ENCODE peak calls at places on chromosomes 7 and 10, in five cellular contexts. One of them, this sample, is unnamed.

GRCh38 chr7:125847706-125848105 is 918.1 kb upstream of the POT1 start:
- DNase-seq in IMR-90: no peak
- DNase-seq in lower lobe of right lung: no peak
- DNase-seq in pancreas: no peak
- DNase-seq in mammary epithelial cell: no peak
- DNase-seq in this sample: no peak

GRCh38 chr10:47266602-47267001 is 33.4 kb upstream of the GDF10 start:
- DNase-seq in IMR-90: no peak
- DNase-seq in lower lobe of right lung: no peak
- DNase-seq in pancreas: no peak
- DNase-seq in mammary epithelial cell: no peak
- DNase-seq in this sample: no peak

GRCh38 chr10:69801094-69801433 is 642 bp upstream of the COL13A1 start:
- DNase-seq in IMR-90: peak; percentile 55
- DNase-seq in lower lobe of right lung: peak; percentile 57
- DNase-seq in pancreas: peak; percentile 58
- DNase-seq in mammary epithelial cell: peak; percentile 61
- DNase-seq in this sample: no peak

GRCh38 chr10:34495938-34496337 is 319.2 kb downstream of the PARD3 start:
- DNase-seq in IMR-90: no peak
- DNase-seq in lower lobe of right lung: no peak
- DNase-seq in pancreas: no peak
- DNase-seq in mammary epithelial cell: no peak
- DNase-seq in this sample: no peak

GRCh38 chr10:13006037-13006436 is 4.5 kb upstream of the CCDC3 start:
- DNase-seq in IMR-90: no peak
- DNase-seq in lower lobe of right lung: no peak
- DNase-seq in pancreas: no peak
- DNase-seq in mammary epithelial cell: no peak
- DNase-seq in this sample: no peak

GRCh38 chr7:101488826-101489572 is 126.3 kb downstream of the COL26A1 start:
- DNase-seq in IMR-90: no peak
- DNase-seq in lower lobe of right lung: no peak
- DNase-seq in pancreas: no peak
- DNase-seq in mammary epithelial cell: no peak
- DNase-seq in this sample: no peak

GRCh38 chr10:84308481-84309304 is 19.7 kb upstream of the CCSER2 start:
- DNase-seq in IMR-90: peak; percentile 92
- DNase-seq in lower lobe of right lung: peak; percentile 55
- DNase-seq in pancreas: no peak
- DNase-seq in mammary epithelial cell: peak; percentile 24
- DNase-seq in this sample: peak; percentile 12

GRCh38 chr7:113891828-113892227 is 27.0 kb downstream of the PPP1R3A start:
- DNase-seq in IMR-90: peak; percentile 56
- DNase-seq in lower lobe of right lung: no peak
- DNase-seq in pancreas: no peak
- DNase-seq in mammary epithelial cell: peak; percentile 41
- DNase-seq in this sample: no peak

GRCh38 chr7:40213856-40214255 is 79.1 kb downstream of the SUGCT start:
- DNase-seq in IMR-90: peak; percentile 14
- DNase-seq in lower lobe of right lung: no peak
- DNase-seq in pancreas: no peak
- DNase-seq in mammary epithelial cell: no peak
- DNase-seq in this sample: no peak

GRCh38 chr7:50869108-50869716 is 86.5 kb upstream of the GRB10 start:
- DNase-seq in IMR-90: peak; percentile 87
- DNase-seq in lower lobe of right lung: no peak
- DNase-seq in pancreas: peak; percentile 24
- DNase-seq in mammary epithelial cell: peak; percentile 82
- DNase-seq in this sample: no peak

GRCh38 chr7:95688931-95689453 is 83.4 kb upstream of the DYNC1I1 start:
- DNase-seq in IMR-90: peak; percentile 1
- DNase-seq in lower lobe of right lung: no peak
- DNase-seq in pancreas: no peak
- DNase-seq in mammary epithelial cell: peak; percentile 31
- DNase-seq in this sample: no peak

GRCh38 chr7:7032221-7032620 is 150.1 kb upstream of the C1GALT1 start:
- DNase-seq in IMR-90: no peak
- DNase-seq in lower lobe of right lung: no peak
- DNase-seq in pancreas: no peak
- DNase-seq in mammary epithelial cell: no peak
- DNase-seq in this sample: no peak

GRCh38 chr7:123283373-123283772 is 83.6 kb upstream of the SLC13A1 start:
- DNase-seq in IMR-90: no peak
- DNase-seq in lower lobe of right lung: no peak
- DNase-seq in pancreas: no peak
- DNase-seq in mammary epithelial cell: no peak
- DNase-seq in this sample: no peak

GRCh38 chr7:43291789-43292188 is 179.3 kb downstream of the HECW1 start:
- DNase-seq in IMR-90: no peak
- DNase-seq in lower lobe of right lung: no peak
- DNase-seq in pancreas: no peak
- DNase-seq in mammary epithelial cell: no peak
- DNase-seq in this sample: no peak

GRCh38 chr7:96004598-96004997 is 232.2 kb downstream of the DYNC1I1 start:
- DNase-seq in IMR-90: no peak
- DNase-seq in lower lobe of right lung: no peak
- DNase-seq in pancreas: no peak
- DNase-seq in mammary epithelial cell: no peak
- DNase-seq in this sample: no peak

GRCh38 chr10:73867126-73867807 is 7.1 kb downstream of the CAMK2G start:
- DNase-seq in IMR-90: no peak
- DNase-seq in lower lobe of right lung: no peak
- DNase-seq in pancreas: no peak
- DNase-seq in mammary epithelial cell: no peak
- DNase-seq in this sample: no peak

GRCh38 chr10:126843299-126843934 is 61.8 kb upstream of the DOCK1 start:
- DNase-seq in IMR-90: no peak
- DNase-seq in lower lobe of right lung: no peak
- DNase-seq in pancreas: no peak
- DNase-seq in mammary epithelial cell: no peak
- DNase-seq in this sample: no peak

GRCh38 chr10:54402576-54402975 is 398.5 kb downstream of the PCDH15 start:
- DNase-seq in IMR-90: peak; percentile 7
- DNase-seq in lower lobe of right lung: no peak
- DNase-seq in pancreas: no peak
- DNase-seq in mammary epithelial cell: peak; percentile 32
- DNase-seq in this sample: no peak

GRCh38 chr7:111561909-111562732 is at the start of gene IMMP2L:
- DNase-seq in IMR-90: peak; percentile 76
- DNase-seq in lower lobe of right lung: peak; percentile 91
- DNase-seq in pancreas: peak; percentile 93
- DNase-seq in mammary epithelial cell: peak; percentile 88
- DNase-seq in this sample: peak; percentile 92

GRCh38 chr7:159130199-159130775 is 14.4 kb downstream of the VIPR2 start:
- DNase-seq in IMR-90: no peak
- DNase-seq in lower lobe of right lung: no peak
- DNase-seq in pancreas: no peak
- DNase-seq in mammary epithelial cell: no peak
- DNase-seq in this sample: no peak

GRCh38 chr7:157502701-157503111 is 165.9 kb downstream of the DNAJB6 start:
- DNase-seq in IMR-90: no peak
- DNase-seq in lower lobe of right lung: no peak
- DNase-seq in pancreas: no peak
- DNase-seq in mammary epithelial cell: no peak
- DNase-seq in this sample: peak; percentile 53

GRCh38 chr7:504221-505081 is 15.2 kb downstream of the PDGFA start:
- DNase-seq in IMR-90: no peak
- DNase-seq in lower lobe of right lung: peak; percentile 66
- DNase-seq in pancreas: peak; percentile 59
- DNase-seq in mammary epithelial cell: no peak
- DNase-seq in this sample: no peak

GRCh38 chr10:119658274-119658673 is 7.1 kb downstream of the BAG3 start:
- DNase-seq in IMR-90: peak; percentile 94
- DNase-seq in lower lobe of right lung: peak; percentile 83
- DNase-seq in pancreas: peak; percentile 75
- DNase-seq in mammary epithelial cell: peak; percentile 92
- DNase-seq in this sample: no peak

GRCh38 chr10:74748632-74749031 is 77.8 kb upstream of the KAT6B start:
- DNase-seq in IMR-90: no peak
- DNase-seq in lower lobe of right lung: no peak
- DNase-seq in pancreas: no peak
- DNase-seq in mammary epithelial cell: no peak
- DNase-seq in this sample: no peak

GRCh38 chr7:35697414-35698175 is 2.7 kb upstream of the HERPUD2 start:
- DNase-seq in IMR-90: peak; percentile 71
- DNase-seq in lower lobe of right lung: no peak
- DNase-seq in pancreas: no peak
- DNase-seq in mammary epithelial cell: peak; percentile 65
- DNase-seq in this sample: no peak

GRCh38 chr10:86443069-86443468 is 76.5 kb upstream of the GRID1 start:
- DNase-seq in IMR-90: peak; percentile 82
- DNase-seq in lower lobe of right lung: no peak
- DNase-seq in pancreas: no peak
- DNase-seq in mammary epithelial cell: no peak
- DNase-seq in this sample: no peak

GRCh38 chr10:44278669-44279337 is 106.1 kb downstream of the CXCL12 start:
- DNase-seq in IMR-90: peak; percentile 45
- DNase-seq in lower lobe of right lung: no peak
- DNase-seq in pancreas: no peak
- DNase-seq in mammary epithelial cell: no peak
- DNase-seq in this sample: no peak

GRCh38 chr10:72259491-72260214 is 14.1 kb upstream of the DDIT4 start:
- DNase-seq in IMR-90: peak; percentile 80
- DNase-seq in lower lobe of right lung: no peak
- DNase-seq in pancreas: no peak
- DNase-seq in mammary epithelial cell: no peak
- DNase-seq in this sample: no peak

GRCh38 chr7:75727881-75728592 is 10.7 kb downstream of the HIP1 start:
- DNase-seq in IMR-90: peak; percentile 52
- DNase-seq in lower lobe of right lung: peak; percentile 91
- DNase-seq in pancreas: peak; percentile 45
- DNase-seq in mammary epithelial cell: peak; percentile 85
- DNase-seq in this sample: no peak

GRCh38 chr7:114922151-114922651 is 307 bp downstream of the MDFIC start:
- DNase-seq in IMR-90: peak; percentile 64
- DNase-seq in lower lobe of right lung: peak; percentile 59
- DNase-seq in pancreas: peak; percentile 44
- DNase-seq in mammary epithelial cell: peak; percentile 39
- DNase-seq in this sample: peak; percentile 34

GRCh38 chr10:77175631-77176222 is 461.9 kb downstream of the KCNMA1 start:
- DNase-seq in IMR-90: no peak
- DNase-seq in lower lobe of right lung: no peak
- DNase-seq in pancreas: no peak
- DNase-seq in mammary epithelial cell: no peak
- DNase-seq in this sample: no peak

GRCh38 chr7:30618961-30619360 is 24.3 kb downstream of the GARS1 start:
- DNase-seq in IMR-90: no peak
- DNase-seq in lower lobe of right lung: no peak
- DNase-seq in pancreas: no peak
- DNase-seq in mammary epithelial cell: no peak
- DNase-seq in this sample: no peak

GRCh38 chr7:55365103-55365679 is at the start of gene LANCL2:
- DNase-seq in IMR-90: peak; percentile 16
- DNase-seq in lower lobe of right lung: peak; percentile 72
- DNase-seq in pancreas: no peak
- DNase-seq in mammary epithelial cell: no peak
- DNase-seq in this sample: peak; percentile 51

GRCh38 chr10:5976689-5977470 is 463 bp downstream of the IL15RA start:
- DNase-seq in IMR-90: peak; percentile 47
- DNase-seq in lower lobe of right lung: peak; percentile 72
- DNase-seq in pancreas: peak; percentile 63
- DNase-seq in mammary epithelial cell: peak; percentile 52
- DNase-seq in this sample: no peak

GRCh38 chr7:120991133-120991532 is 2.6 kb downstream of the CPED1 start:
- DNase-seq in IMR-90: no peak
- DNase-seq in lower lobe of right lung: no peak
- DNase-seq in pancreas: no peak
- DNase-seq in mammary epithelial cell: no peak
- DNase-seq in this sample: no peak

GRCh38 chr7:55594414-55594813 is 22.1 kb upstream of the VOPP1 start:
- DNase-seq in IMR-90: no peak
- DNase-seq in lower lobe of right lung: no peak
- DNase-seq in pancreas: no peak
- DNase-seq in mammary epithelial cell: no peak
- DNase-seq in this sample: no peak

GRCh38 chr10:131803863-131804425 is 96.9 kb upstream of the PPP2R2D start:
- DNase-seq in IMR-90: no peak
- DNase-seq in lower lobe of right lung: no peak
- DNase-seq in pancreas: no peak
- DNase-seq in mammary epithelial cell: no peak
- DNase-seq in this sample: no peak

GRCh38 chr10:131804551-131805295 is 96.1 kb upstream of the PPP2R2D start:
- DNase-seq in IMR-90: no peak
- DNase-seq in lower lobe of right lung: no peak
- DNase-seq in pancreas: no peak
- DNase-seq in mammary epithelial cell: no peak
- DNase-seq in this sample: no peak

GRCh38 chr10:131802991-131803390 is 97.8 kb upstream of the PPP2R2D start:
- DNase-seq in IMR-90: no peak
- DNase-seq in lower lobe of right lung: no peak
- DNase-seq in pancreas: no peak
- DNase-seq in mammary epithelial cell: no peak
- DNase-seq in this sample: no peak

GRCh38 chr10:131799429-131799828 is 101.4 kb upstream of the PPP2R2D start:
- DNase-seq in IMR-90: no peak
- DNase-seq in lower lobe of right lung: no peak
- DNase-seq in pancreas: no peak
- DNase-seq in mammary epithelial cell: no peak
- DNase-seq in this sample: no peak

GRCh38 chr10:131802156-131802915 is 98.5 kb upstream of the PPP2R2D start:
- DNase-seq in IMR-90: no peak
- DNase-seq in lower lobe of right lung: no peak
- DNase-seq in pancreas: no peak
- DNase-seq in mammary epithelial cell: no peak
- DNase-seq in this sample: no peak
- H3K27ac ChIP-seq in IMR-90: no peak overlapping the region
- H3K27ac ChIP-seq in lower lobe of right lung: no peak overlapping the region
- H3K27ac ChIP-seq in pancreas: no peak overlapping the region
- H3K27ac ChIP-seq in mammary epithelial cell: no peak overlapping the region
- H3K27ac ChIP-seq in this sample: no peak overlapping the region

GRCh38 chr7:154777023-154777422 is 225.9 kb downstream of the PAXIP1 start:
- DNase-seq in IMR-90: no peak
- DNase-seq in lower lobe of right lung: no peak
- DNase-seq in pancreas: no peak
- DNase-seq in mammary epithelial cell: peak; percentile 1
- DNase-seq in this sample: no peak
- TF ChIP-seq CTCF in IMR-90: no peak
- TF ChIP-seq CTCF in lower lobe of right lung: no peak
- TF ChIP-seq CTCF in pancreas: no peak
- TF ChIP-seq CTCF in mammary epithelial cell: no peak
- TF ChIP-seq CTCF in this sample: no peak

GRCh38 chr10:129894721-129895120 is 69.4 kb downstream of the EBF3 start:
- DNase-seq in IMR-90: no peak
- DNase-seq in lower lobe of right lung: no peak
- DNase-seq in pancreas: no peak
- DNase-seq in mammary epithelial cell: no peak
- DNase-seq in this sample: no peak
- H3K27me3 ChIP-seq in IMR-90: no peaks in the 10 kb centered on the region
- H3K27me3 ChIP-seq in lower lobe of right lung: peaks cover 75% of the 10 kb centered on the region
- H3K27me3 ChIP-seq in pancreas: peaks cover 34% of the 10 kb centered on the region
- H3K27me3 ChIP-seq in mammary epithelial cell: no peaks in the 10 kb centered on the region
- H3K27me3 ChIP-seq in this sample: peaks cover 15% of the 10 kb centered on the region

GRCh38 chr10:114749014-114749413 is 72.6 kb upstream of the FHIP2A start:
- DNase-seq in IMR-90: no peak
- DNase-seq in lower lobe of right lung: no peak
- DNase-seq in pancreas: no peak
- DNase-seq in mammary epithelial cell: no peak
- DNase-seq in this sample: no peak
- H3K27ac ChIP-seq in IMR-90: no peak overlapping the region
- H3K27ac ChIP-seq in lower lobe of right lung: peak overlapping the region; percentile 43
- H3K27ac ChIP-seq in pancreas: no peak overlapping the region
- H3K27ac ChIP-seq in mammary epithelial cell: no peak overlapping the region
- H3K27ac ChIP-seq in this sample: no peak overlapping the region

This sample was measured in CD4-positive, alpha-beta T cell.